ENCODE peak calls at places on chromosomes 11 and 22, in seven cellular contexts. One of them, this sample, is unnamed.

GRCh38 chr22:45246060-45246985 is 5.6 kb upstream of the KIAA0930 start:
- DNase-seq in CD8-positive, alpha-beta memory T cell: peak
- DNase-seq in neural crest cell: no peak
- DNase-seq in upper lobe of right lung: no peak
- DNase-seq in neural progenitor cell: no peak
- DNase-seq in stimulated activated CD8-positive, alpha-beta memory T cell treated with anti-CD3 and anti-CD28 coated beads, Interleukin-12 subunit alpha, Interleukin-12 subunit beta, amount 100 ng/mL, for 4 hours: no peak
- DNase-seq in nucleus accumbens: no peak
- DNase-seq in this sample: no peak

GRCh38 chr11:94926698-94927237 is 46.6 kb downstream of the CWC15 start:
- DNase-seq in CD8-positive, alpha-beta memory T cell: no peak
- DNase-seq in neural crest cell: peak
- DNase-seq in upper lobe of right lung: peak
- DNase-seq in neural progenitor cell: no peak
- DNase-seq in stimulated activated CD8-positive, alpha-beta memory T cell treated with anti-CD3 and anti-CD28 coated beads, Interleukin-12 subunit alpha, Interleukin-12 subunit beta, amount 100 ng/mL, for 4 hours: no peak
- DNase-seq in nucleus accumbens: no peak
- DNase-seq in this sample: peak

GRCh38 chr11:69215216-69215615 is 59.5 kb downstream of the SMIM38 start:
- DNase-seq in CD8-positive, alpha-beta memory T cell: no peak
- DNase-seq in neural crest cell: no peak
- DNase-seq in upper lobe of right lung: no peak
- DNase-seq in neural progenitor cell: no peak
- DNase-seq in stimulated activated CD8-positive, alpha-beta memory T cell treated with anti-CD3 and anti-CD28 coated beads, Interleukin-12 subunit alpha, Interleukin-12 subunit beta, amount 100 ng/mL, for 4 hours: no peak
- DNase-seq in nucleus accumbens: no peak
- DNase-seq in this sample: no peak

GRCh38 chr11:122724520-122724919 is 69.0 kb downstream of the UBASH3B start:
- DNase-seq in CD8-positive, alpha-beta memory T cell: no peak
- DNase-seq in neural crest cell: no peak
- DNase-seq in upper lobe of right lung: no peak
- DNase-seq in neural progenitor cell: no peak
- DNase-seq in stimulated activated CD8-positive, alpha-beta memory T cell treated with anti-CD3 and anti-CD28 coated beads, Interleukin-12 subunit alpha, Interleukin-12 subunit beta, amount 100 ng/mL, for 4 hours: no peak
- DNase-seq in nucleus accumbens: no peak
- DNase-seq in this sample: no peak

GRCh38 chr11:72155751-72156150 is 20.2 kb downstream of the FOLR3 start:
- DNase-seq in CD8-positive, alpha-beta memory T cell: no peak
- DNase-seq in neural crest cell: no peak
- DNase-seq in upper lobe of right lung: no peak
- DNase-seq in neural progenitor cell: no peak
- DNase-seq in stimulated activated CD8-positive, alpha-beta memory T cell treated with anti-CD3 and anti-CD28 coated beads, Interleukin-12 subunit alpha, Interleukin-12 subunit beta, amount 100 ng/mL, for 4 hours: no peak
- DNase-seq in nucleus accumbens: no peak
- DNase-seq in this sample: no peak

GRCh38 chr11:62605902-62606301 is 4.2 kb upstream of the MTA2 start:
- DNase-seq in CD8-positive, alpha-beta memory T cell: no peak
- DNase-seq in neural crest cell: no peak
- DNase-seq in upper lobe of right lung: no peak
- DNase-seq in neural progenitor cell: no peak
- DNase-seq in stimulated activated CD8-positive, alpha-beta memory T cell treated with anti-CD3 and anti-CD28 coated beads, Interleukin-12 subunit alpha, Interleukin-12 subunit beta, amount 100 ng/mL, for 4 hours: no peak
- DNase-seq in nucleus accumbens: no peak
- DNase-seq in this sample: no peak

GRCh38 chr11:70140859-70141489 is 62.1 kb upstream of the FADD start:
- DNase-seq in CD8-positive, alpha-beta memory T cell: no peak
- DNase-seq in neural crest cell: no peak
- DNase-seq in upper lobe of right lung: no peak
- DNase-seq in neural progenitor cell: no peak
- DNase-seq in stimulated activated CD8-positive, alpha-beta memory T cell treated with anti-CD3 and anti-CD28 coated beads, Interleukin-12 subunit alpha, Interleukin-12 subunit beta, amount 100 ng/mL, for 4 hours: no peak
- DNase-seq in nucleus accumbens: peak
- DNase-seq in this sample: no peak

GRCh38 chr22:44455963-44456358 is 42.1 kb downstream of the RTL6 start:
- DNase-seq in CD8-positive, alpha-beta memory T cell: no peak
- DNase-seq in neural crest cell: no peak
- DNase-seq in upper lobe of right lung: no peak
- DNase-seq in neural progenitor cell: no peak
- DNase-seq in stimulated activated CD8-positive, alpha-beta memory T cell treated with anti-CD3 and anti-CD28 coated beads, Interleukin-12 subunit alpha, Interleukin-12 subunit beta, amount 100 ng/mL, for 4 hours: no peak
- DNase-seq in nucleus accumbens: no peak
- DNase-seq in this sample: no peak

GRCh38 chr22:31228425-31228824 is 16.3 kb downstream of the LIMK2 start:
- DNase-seq in CD8-positive, alpha-beta memory T cell: no peak
- DNase-seq in neural crest cell: no peak
- DNase-seq in upper lobe of right lung: no peak
- DNase-seq in neural progenitor cell: no peak
- DNase-seq in stimulated activated CD8-positive, alpha-beta memory T cell treated with anti-CD3 and anti-CD28 coated beads, Interleukin-12 subunit alpha, Interleukin-12 subunit beta, amount 100 ng/mL, for 4 hours: no peak
- DNase-seq in nucleus accumbens: no peak
- DNase-seq in this sample: no peak

GRCh38 chr22:39299829-39300178 is 19.6 kb downstream of the RPL3 start:
- DNase-seq in CD8-positive, alpha-beta memory T cell: no peak
- DNase-seq in neural crest cell: no peak
- DNase-seq in upper lobe of right lung: no peak
- DNase-seq in neural progenitor cell: no peak
- DNase-seq in stimulated activated CD8-positive, alpha-beta memory T cell treated with anti-CD3 and anti-CD28 coated beads, Interleukin-12 subunit alpha, Interleukin-12 subunit beta, amount 100 ng/mL, for 4 hours: no peak
- DNase-seq in nucleus accumbens: no peak
- DNase-seq in this sample: no peak